ENCODE peak calls at places on chromosomes 12 and 14, in seven cellular contexts. One of them, this sample, is unnamed.

GRCh38 chr12:42779186-42779859 is 189.8 kb upstream of the PRICKLE1 start:
- DNase-seq in left kidney: no peak
- DNase-seq in stimulated activated CD4-positive, alpha-beta T cell treated with anti-CD3 and anti-CD28 coated beads, Interleukin-1b, Interleukin-23, amount 100 ng/mL, for 24 hours: no peak
- DNase-seq in NCI-H510A treated with DMSO at 0.1 percent for 48 hours: no peak
- DNase-seq in bronchial epithelial cell: peak; percentile 76
- DNase-seq in M059J: no peak
- DNase-seq in SJCRH30: no peak
- DNase-seq in this sample: no peak

GRCh38 chr12:102917026-102917787 is at the start of gene PAH:
- DNase-seq in left kidney: peak; percentile 46
- DNase-seq in SJCRH30: no peak
- DNase-seq in NCI-H510A treated with DMSO at 0.1 percent for 48 hours: no peak
- DNase-seq in bronchial epithelial cell: no peak
- DNase-seq in M059J: peak; percentile 1
- DNase-seq in stimulated activated CD4-positive, alpha-beta T cell treated with anti-CD3 and anti-CD28 coated beads, Interleukin-1b, Interleukin-23, amount 100 ng/mL, for 24 hours: no peak
- DNase-seq in this sample: peak; percentile 16

GRCh38 chr14:57182760-57183503 is 85.8 kb downstream of the EXOC5 start:
- DNase-seq in NCI-H510A treated with DMSO at 0.1 percent for 48 hours: peak; percentile 14
- DNase-seq in stimulated activated CD4-positive, alpha-beta T cell treated with anti-CD3 and anti-CD28 coated beads, Interleukin-1b, Interleukin-23, amount 100 ng/mL, for 24 hours: no peak
- DNase-seq in bronchial epithelial cell: peak; percentile 13
- DNase-seq in left kidney: peak; percentile 52
- DNase-seq in SJCRH30: peak; percentile 65
- DNase-seq in M059J: peak; percentile 8
- DNase-seq in this sample: no peak

GRCh38 chr12:51760231-51760630 is 88.3 kb downstream of the FIGNL2 start:
- DNase-seq in stimulated activated CD4-positive, alpha-beta T cell treated with anti-CD3 and anti-CD28 coated beads, Interleukin-1b, Interleukin-23, amount 100 ng/mL, for 24 hours: no peak
- DNase-seq in M059J: peak; percentile 53
- DNase-seq in NCI-H510A treated with DMSO at 0.1 percent for 48 hours: no peak
- DNase-seq in SJCRH30: no peak
- DNase-seq in bronchial epithelial cell: no peak
- DNase-seq in left kidney: no peak
- DNase-seq in this sample: no peak

GRCh38 chr14:65255029-65255545 is 152.8 kb upstream of the MAX start:
- DNase-seq in stimulated activated CD4-positive, alpha-beta T cell treated with anti-CD3 and anti-CD28 coated beads, Interleukin-1b, Interleukin-23, amount 100 ng/mL, for 24 hours: no peak
- DNase-seq in SJCRH30: no peak
- DNase-seq in left kidney: no peak
- DNase-seq in NCI-H510A treated with DMSO at 0.1 percent for 48 hours: peak; percentile 63
- DNase-seq in bronchial epithelial cell: peak; percentile 96
- DNase-seq in M059J: peak; percentile 94
- DNase-seq in this sample: no peak

GRCh38 chr14:75383721-75384120 is 44.1 kb upstream of the JDP2 start:
- DNase-seq in NCI-H510A treated with DMSO at 0.1 percent for 48 hours: no peak
- DNase-seq in SJCRH30: no peak
- DNase-seq in bronchial epithelial cell: no peak
- DNase-seq in left kidney: no peak
- DNase-seq in stimulated activated CD4-positive, alpha-beta T cell treated with anti-CD3 and anti-CD28 coated beads, Interleukin-1b, Interleukin-23, amount 100 ng/mL, for 24 hours: no peak
- DNase-seq in M059J: peak; percentile 5
- DNase-seq in this sample: no peak

GRCh38 chr14:23162800-23163199 is 20.7 kb downstream of the SLC7A8 start:
- DNase-seq in SJCRH30: no peak
- DNase-seq in stimulated activated CD4-positive, alpha-beta T cell treated with anti-CD3 and anti-CD28 coated beads, Interleukin-1b, Interleukin-23, amount 100 ng/mL, for 24 hours: no peak
- DNase-seq in left kidney: no peak
- DNase-seq in NCI-H510A treated with DMSO at 0.1 percent for 48 hours: no peak
- DNase-seq in bronchial epithelial cell: no peak
- DNase-seq in M059J: no peak
- DNase-seq in this sample: no peak

GRCh38 chr14:69559581-69560011 is 15.1 kb downstream of the CCDC177 start:
- DNase-seq in stimulated activated CD4-positive, alpha-beta T cell treated with anti-CD3 and anti-CD28 coated beads, Interleukin-1b, Interleukin-23, amount 100 ng/mL, for 24 hours: no peak
- DNase-seq in NCI-H510A treated with DMSO at 0.1 percent for 48 hours: no peak
- DNase-seq in left kidney: peak; percentile 87
- DNase-seq in SJCRH30: no peak
- DNase-seq in M059J: no peak
- DNase-seq in bronchial epithelial cell: peak; percentile 35
- DNase-seq in this sample: no peak

GRCh38 chr14:35818346-35819115 is 7.6 kb upstream of the BRMS1L start:
- DNase-seq in stimulated activated CD4-positive, alpha-beta T cell treated with anti-CD3 and anti-CD28 coated beads, Interleukin-1b, Interleukin-23, amount 100 ng/mL, for 24 hours: no peak
- DNase-seq in M059J: peak; percentile 51
- DNase-seq in NCI-H510A treated with DMSO at 0.1 percent for 48 hours: peak; percentile 67
- DNase-seq in bronchial epithelial cell: peak; percentile 54
- DNase-seq in SJCRH30: peak; percentile 68
- DNase-seq in left kidney: peak; percentile 67
- DNase-seq in this sample: peak; percentile 47

GRCh38 chr14:65213316-65213715 is 111.0 kb upstream of the MAX start:
- DNase-seq in SJCRH30: no peak
- DNase-seq in left kidney: no peak
- DNase-seq in stimulated activated CD4-positive, alpha-beta T cell treated with anti-CD3 and anti-CD28 coated beads, Interleukin-1b, Interleukin-23, amount 100 ng/mL, for 24 hours: no peak
- DNase-seq in bronchial epithelial cell: no peak
- DNase-seq in M059J: no peak
- DNase-seq in NCI-H510A treated with DMSO at 0.1 percent for 48 hours: no peak
- DNase-seq in this sample: no peak